ENCODE peak calls at places on chromosome 9, in ten cellular contexts. O is A549; C is lung; G is kidney; H is fibroblast of mammary gland; P is activated B cell treated with CpG ODN at 0.5 μM for 24 hours; S is lower lobe of right lung; K is Panc1; D is CD8-positive, alpha-beta T cell; X is choroid plexus epithelial cell. R is an unnamed sample.

GRCh38 chr9:111644195-111644772 is 13.2 kb downstream of the DNAJC25 start:
- DNase-seq in C (no peak), G (no peak), O (no peak), X (no peak), K (no peak), S (no peak), H (no peak), D (no peak), P (no peak), R (no peak)

GRCh38 chr9:135522931-135523330 is 1.7 kb downstream of the LCN1 start:
- DNase-seq in H (no peak), D (no peak), S (no peak), K (no peak), O (no peak), X (no peak), G (no peak), C (no peak), P (no peak), R (no peak)

GRCh38 chr9:136054798-136055714 is 40.0 kb downstream of the NACC2 start:
- DNase-seq in C (no peak), G (no peak), H (no peak), O (no peak), P (no peak), S (no peak), X (no peak), K (no peak), D (no peak), R (no peak)

GRCh38 chr9:132288956-132289355 is 65.8 kb downstream of the SETX start:
- DNase-seq in D (no peak), S (no peak), H (no peak), G (no peak), K (no peak), P (no peak), C (no peak), X (peak), O (no peak), R (no peak)

GRCh38 chr9:87725356-87725899 is 491 bp upstream of the CTSL start:
- DNase-seq in O (peak), X (peak), S (no peak), H (peak), K (no peak), G (no peak), P (no peak), C (no peak), D (no peak), R (no peak)

GRCh38 chr9:69672828-69673640 is 863 bp upstream of the APBA1 start:
- DNase-seq in K (peak), C (peak), X (peak), S (peak), O (peak), G (peak), P (peak), H (peak), D (peak), R (peak)

GRCh38 chr9:129823163-129823933 is 588 bp downstream of the TOR1A start:
- DNase-seq in C (no peak), G (peak), D (peak), S (peak), K (no peak), X (peak), H (peak), P (no peak), O (peak), R (no peak)

GRCh38 chr9:12684923-12685468 is 8.2 kb upstream of the TYRP1 start:
- DNase-seq in C (no peak), G (no peak), S (no peak), H (no peak), D (no peak), X (peak), O (no peak), P (no peak), K (no peak), R (no peak)

GRCh38 chr9:34059954-34060353 is 11.3 kb upstream of the UBAP2 start:
- DNase-seq in G (peak), O (no peak), K (no peak), P (no peak), X (no peak), H (no peak), D (no peak), S (no peak), C (no peak), R (no peak)

GRCh38 chr9:21684831-21685362 is 117.5 kb upstream of the MTAP start:
- DNase-seq in G (no peak), H (peak), D (no peak), K (peak), C (peak), S (no peak), P (no peak), X (peak), O (peak), R (no peak)

GRCh38 chr9:89781838-89782237 is 177.0 kb downstream of the GADD45G start:
- DNase-seq in P (peak), S (no peak), H (peak), O (no peak), C (no peak), K (no peak), X (no peak), D (no peak), G (no peak), R (no peak)

GRCh38 chr9:71858812-71859211 is 52.2 kb downstream of the ABHD17B start:
- DNase-seq in P (no peak), D (no peak), C (no peak), K (no peak), S (no peak), H (peak), X (peak), G (no peak), O (no peak), R (no peak)

GRCh38 chr9:133691659-133692363 is 46.3 kb downstream of the SARDH start:
- DNase-seq in P (no peak), S (no peak), O (no peak), X (peak), K (no peak), D (no peak), H (peak), G (peak), C (no peak), R (no peak)

GRCh38 chr9:14417230-14417629 is 103.3 kb upstream of the NFIB start:
- DNase-seq in S (no peak), P (no peak), X (peak), O (no peak), D (no peak), G (no peak), K (no peak), C (no peak), H (peak), R (no peak)

GRCh38 chr9:109182940-109183798 is 16.1 kb upstream of the FRRS1L start:
- DNase-seq in P (no peak), D (no peak), K (no peak), X (peak), H (peak), O (peak), G (no peak), S (no peak), C (no peak), R (no peak)

GRCh38 chr9:131217321-131218031 is 58.8 kb downstream of the FAM78A start:
- DNase-seq in S (no peak), H (no peak), O (no peak), K (no peak), D (no peak), X (no peak), G (no peak), C (no peak), P (no peak), R (no peak)

GRCh38 chr9:95316794-95317118 is 753 bp downstream of the FANCC start:
- DNase-seq in P (no peak), X (peak), S (peak), G (peak), K (no peak), D (no peak), C (peak), H (peak), O (peak), R (no peak)
- TF ChIP-seq CTCF in P (no peak), X (peak), S (no peak), G (no peak), K (peak), D (no peak), C (no peak), H (no peak), O (no peak), R (no peak)

DNA sequence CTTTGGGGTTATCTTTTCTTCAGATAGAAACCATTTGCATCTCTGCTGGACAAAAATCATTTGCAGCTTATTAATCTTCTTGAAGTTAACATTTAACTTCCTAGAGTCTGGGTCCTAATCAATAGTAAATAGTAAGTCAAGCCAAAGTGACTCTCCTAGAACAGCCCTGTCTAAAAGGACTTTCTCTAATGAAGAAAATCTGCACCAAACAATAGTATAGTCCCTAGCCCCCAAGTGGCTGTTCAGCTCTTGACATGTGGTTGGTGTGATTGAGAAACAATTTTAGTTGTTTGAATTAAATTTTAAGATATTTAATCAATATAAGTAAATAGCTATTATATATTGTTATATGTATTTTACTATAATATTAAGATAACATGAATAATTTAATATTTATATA is 64.6 kb upstream of the SHB start:
- DNase-seq in O (no peak), D (no peak), C (no peak), K (no peak), X (no peak), H (no peak), P (no peak), G (no peak), S (no peak), R (no peak)
- TF ChIP-seq CTCF in O (no peak), D (no peak), C (no peak), K (no peak), X (no peak), H (no peak), P (no peak), G (no peak), S (no peak), R (no peak)

GRCh38 chr9:127418037-127418471 is 6.1 kb upstream of the ZNF79 start:
- DNase-seq in P (no peak), G (no peak), X (peak), S (no peak), K (no peak), H (no peak), D (peak), C (no peak), O (peak), R (no peak)
- TF ChIP-seq CTCF in P (no peak), G (no peak), X (peak), S (peak), K (no peak), H (no peak), D (peak), C (no peak), O (peak), R (no peak)

GRCh38 chr9:5767968-5768932 is 64.7 kb downstream of the ERMP1 start:
- DNase-seq in K (no peak), X (no peak), S (no peak), H (no peak), P (no peak), D (no peak), G (no peak), C (no peak), O (no peak), R (no peak)

GRCh38 chr9:5778799-5779198 is 54.1 kb downstream of the ERMP1 start:
- DNase-seq in P (no peak), G (no peak), H (no peak), C (no peak), S (no peak), X (no peak), D (no peak), K (no peak), O (no peak), R (no peak)

GRCh38 chr9:5773324-5773999 is 59.5 kb downstream of the ERMP1 start:
- DNase-seq in O (no peak), C (no peak), K (no peak), H (no peak), D (no peak), P (no peak), S (no peak), G (no peak), X (no peak), R (no peak)
- TF ChIP-seq CTCF in O (peak), C (no peak), K (peak), H (peak), D (no peak), P (no peak), S (no peak), G (no peak), X (peak), R (no peak)

R was measured in mesothelial cell of epicardium.